ENCODE peak calls at places on chromosomes 2 and 18, in five cellular contexts. One of them, this sample, is unnamed. For H3K4me1, the result is how much of the 10 kb centered on the place peaks cover.

GRCh38 chr2:217099561-217099960 is 239.7 kb upstream of the TNP1 start:
- DNase-seq in lower lobe of right lung: no peak
- DNase-seq in GM23248: peak
- DNase-seq in CD4-positive, alpha-beta memory T cell: no peak
- DNase-seq in mammary epithelial cell: no peak
- DNase-seq in this sample: peak

GRCh38 chr2:165601065-165601830 is 131.8 kb downstream of the CSRNP3 start:
- DNase-seq in lower lobe of right lung: no peak
- DNase-seq in CD4-positive, alpha-beta memory T cell: no peak
- DNase-seq in GM23248: no peak
- DNase-seq in mammary epithelial cell: no peak
- DNase-seq in this sample: no peak

GRCh38 chr2:74405994-74406583 is 15.3 kb downstream of the C2orf81 start:
- DNase-seq in CD4-positive, alpha-beta memory T cell: no peak
- DNase-seq in lower lobe of right lung: no peak
- DNase-seq in GM23248: no peak
- DNase-seq in mammary epithelial cell: peak
- DNase-seq in this sample: no peak

GRCh38 chr2:238846503-238847431 is 1.1 kb upstream of the TWIST2 start:
- DNase-seq in lower lobe of right lung: peak
- DNase-seq in mammary epithelial cell: no peak
- DNase-seq in CD4-positive, alpha-beta memory T cell: no peak
- DNase-seq in GM23248: peak
- DNase-seq in this sample: peak

GRCh38 chr2:12326449-12327190 is 390.1 kb upstream of the TRIB2 start:
- DNase-seq in GM23248: no peak
- DNase-seq in mammary epithelial cell: no peak
- DNase-seq in CD4-positive, alpha-beta memory T cell: no peak
- DNase-seq in lower lobe of right lung: no peak
- DNase-seq in this sample: no peak

GRCh38 chr2:196137271-196137670 is 34.1 kb downstream of the STK17B start:
- DNase-seq in CD4-positive, alpha-beta memory T cell: no peak
- DNase-seq in GM23248: peak
- DNase-seq in mammary epithelial cell: no peak
- DNase-seq in lower lobe of right lung: no peak
- DNase-seq in this sample: peak

GRCh38 chr2:144453039-144453336 is 66.9 kb downstream of the ZEB2 start:
- DNase-seq in CD4-positive, alpha-beta memory T cell: no peak
- DNase-seq in mammary epithelial cell: no peak
- DNase-seq in GM23248: peak
- DNase-seq in lower lobe of right lung: no peak
- DNase-seq in this sample: peak

GRCh38 chr2:95552911-95553310 is 38.9 kb upstream of the TRIM43 start:
- DNase-seq in CD4-positive, alpha-beta memory T cell: no peak
- DNase-seq in GM23248: peak
- DNase-seq in mammary epithelial cell: no peak
- DNase-seq in lower lobe of right lung: no peak
- DNase-seq in this sample: peak

GRCh38 chr18:10140928-10141327 is 227.1 kb downstream of the VAPA start:
- DNase-seq in CD4-positive, alpha-beta memory T cell: no peak
- DNase-seq in lower lobe of right lung: no peak
- DNase-seq in mammary epithelial cell: peak
- DNase-seq in GM23248: peak
- DNase-seq in this sample: peak

GRCh38 chr2:141399270-141399669 is 731.5 kb downstream of the LRP1B start:
- DNase-seq in GM23248: no peak
- DNase-seq in CD4-positive, alpha-beta memory T cell: no peak
- DNase-seq in mammary epithelial cell: no peak
- DNase-seq in lower lobe of right lung: no peak
- DNase-seq in this sample: peak

GRCh38 chr2:99340669-99341236 is 3.6 kb downstream of the EIF5B start:
- DNase-seq in lower lobe of right lung: no peak
- DNase-seq in CD4-positive, alpha-beta memory T cell: no peak
- DNase-seq in GM23248: peak
- DNase-seq in mammary epithelial cell: peak
- DNase-seq in this sample: no peak

GRCh38 chr2:36427790-36428243 is 72.2 kb downstream of the CRIM1 start:
- DNase-seq in CD4-positive, alpha-beta memory T cell: no peak
- DNase-seq in lower lobe of right lung: no peak
- DNase-seq in GM23248: peak
- DNase-seq in mammary epithelial cell: no peak
- DNase-seq in this sample: no peak

GRCh38 chr2:238027591-238028415 is 33.0 kb upstream of the SCLY start:
- DNase-seq in GM23248: no peak
- DNase-seq in mammary epithelial cell: no peak
- DNase-seq in CD4-positive, alpha-beta memory T cell: no peak
- DNase-seq in lower lobe of right lung: no peak
- DNase-seq in this sample: no peak

GRCh38 chr2:241733391-241734207 is 831 bp upstream of the D2HGDH start:
- DNase-seq in lower lobe of right lung: peak
- DNase-seq in CD4-positive, alpha-beta memory T cell: peak
- DNase-seq in mammary epithelial cell: peak
- DNase-seq in GM23248: no peak
- DNase-seq in this sample: no peak

GRCh38 chr2:65228249-65228750 is 669 bp downstream of the ACTR2 start:
- DNase-seq in CD4-positive, alpha-beta memory T cell: peak
- DNase-seq in mammary epithelial cell: peak
- DNase-seq in GM23248: peak
- DNase-seq in lower lobe of right lung: no peak
- DNase-seq in this sample: peak

GRCh38 chr18:53639696-53640095 is 584.8 kb downstream of the MBD2 start:
- DNase-seq in CD4-positive, alpha-beta memory T cell: no peak
- DNase-seq in mammary epithelial cell: no peak
- DNase-seq in GM23248: no peak
- DNase-seq in lower lobe of right lung: no peak
- DNase-seq in this sample: no peak
- H3K4me1 ChIP-seq in CD4-positive, alpha-beta memory T cell: under half
- H3K4me1 ChIP-seq in mammary epithelial cell: under half
- H3K4me1 ChIP-seq in GM23248: under half
- H3K4me1 ChIP-seq in lower lobe of right lung: under half
- H3K4me1 ChIP-seq in this sample: under half

GRCh38 chr2:45765007-45765767 is 113.7 kb downstream of the PRKCE start:
- DNase-seq in lower lobe of right lung: no peak
- DNase-seq in CD4-positive, alpha-beta memory T cell: no peak
- DNase-seq in GM23248: no peak
- DNase-seq in mammary epithelial cell: no peak
- DNase-seq in this sample: no peak
- H3K4me1 ChIP-seq in lower lobe of right lung: under half
- H3K4me1 ChIP-seq in CD4-positive, alpha-beta memory T cell: under half
- H3K4me1 ChIP-seq in GM23248: under half
- H3K4me1 ChIP-seq in mammary epithelial cell: under half
- H3K4me1 ChIP-seq in this sample: under half

GRCh38 chr2:17793803-17794349 is 22.4 kb upstream of the MSGN1 start:
- DNase-seq in GM23248: peak
- DNase-seq in mammary epithelial cell: no peak
- DNase-seq in CD4-positive, alpha-beta memory T cell: no peak
- DNase-seq in lower lobe of right lung: no peak
- DNase-seq in this sample: peak
- H3K4me1 ChIP-seq in GM23248: under half
- H3K4me1 ChIP-seq in mammary epithelial cell: under half
- H3K4me1 ChIP-seq in CD4-positive, alpha-beta memory T cell: under half
- H3K4me1 ChIP-seq in lower lobe of right lung: under half
- H3K4me1 ChIP-seq in this sample: under half

GRCh38 chr2:73068147-73068546 is 3.4 kb downstream of the SFXN5 start:
- DNase-seq in GM23248: no peak
- DNase-seq in mammary epithelial cell: peak
- DNase-seq in lower lobe of right lung: no peak
- DNase-seq in CD4-positive, alpha-beta memory T cell: no peak
- DNase-seq in this sample: no peak
- H3K4me1 ChIP-seq in GM23248: under half
- H3K4me1 ChIP-seq in mammary epithelial cell: half or more
- H3K4me1 ChIP-seq in lower lobe of right lung: under half
- H3K4me1 ChIP-seq in CD4-positive, alpha-beta memory T cell: under half
- H3K4me1 ChIP-seq in this sample: under half

DNA sequence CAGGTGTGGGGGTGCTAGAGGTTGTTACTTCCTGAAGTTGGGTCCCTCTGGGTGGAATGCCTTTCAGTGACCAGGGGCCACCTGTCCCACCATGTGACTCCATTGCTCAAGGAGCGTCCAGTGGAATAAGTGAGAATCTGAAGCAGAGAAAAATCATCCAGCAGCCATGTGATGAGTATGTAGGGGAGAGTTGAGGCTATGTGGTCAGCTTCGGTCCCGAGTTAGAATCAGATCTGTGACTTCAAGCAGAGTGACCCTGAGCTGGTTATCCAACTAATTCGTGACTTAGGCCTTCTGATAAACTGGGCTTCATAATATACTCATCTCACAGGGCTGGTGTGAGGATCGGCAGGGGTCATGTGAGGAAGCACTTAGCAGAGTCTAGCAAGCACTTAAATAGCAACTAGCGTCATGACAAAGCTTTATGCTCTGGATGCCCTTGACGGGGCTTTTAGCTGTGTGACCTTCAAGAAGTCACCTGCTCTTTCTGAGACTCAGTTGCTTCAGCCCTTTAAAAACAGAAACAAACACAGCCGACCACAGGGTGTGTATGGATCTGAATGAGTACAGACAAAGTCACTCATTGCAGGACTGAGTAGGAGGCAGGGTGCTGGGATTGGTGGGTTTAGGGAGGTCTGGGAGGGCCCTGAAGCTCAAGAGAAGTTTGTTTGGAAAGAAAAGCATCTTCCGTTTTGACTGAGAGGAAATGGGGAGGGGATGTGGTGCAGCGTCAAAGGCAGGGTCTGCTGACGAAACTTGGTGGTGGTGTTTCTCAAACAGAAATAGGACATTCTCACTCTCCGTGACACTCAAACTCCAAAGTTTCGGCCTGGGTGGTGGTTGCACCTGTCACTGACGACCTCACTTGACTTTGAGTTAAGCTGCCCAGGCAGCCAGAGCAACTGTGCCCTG is 264.0 kb upstream of the CXCR4 start:
- DNase-seq in mammary epithelial cell: no peak
- DNase-seq in GM23248: no peak
- DNase-seq in lower lobe of right lung: peak
- DNase-seq in CD4-positive, alpha-beta memory T cell: peak
- DNase-seq in this sample: no peak
- H3K4me1 ChIP-seq in mammary epithelial cell: under half
- H3K4me1 ChIP-seq in GM23248: under half
- H3K4me1 ChIP-seq in lower lobe of right lung: under half
- H3K4me1 ChIP-seq in CD4-positive, alpha-beta memory T cell: under half
- H3K4me1 ChIP-seq in this sample: under half

DNA sequence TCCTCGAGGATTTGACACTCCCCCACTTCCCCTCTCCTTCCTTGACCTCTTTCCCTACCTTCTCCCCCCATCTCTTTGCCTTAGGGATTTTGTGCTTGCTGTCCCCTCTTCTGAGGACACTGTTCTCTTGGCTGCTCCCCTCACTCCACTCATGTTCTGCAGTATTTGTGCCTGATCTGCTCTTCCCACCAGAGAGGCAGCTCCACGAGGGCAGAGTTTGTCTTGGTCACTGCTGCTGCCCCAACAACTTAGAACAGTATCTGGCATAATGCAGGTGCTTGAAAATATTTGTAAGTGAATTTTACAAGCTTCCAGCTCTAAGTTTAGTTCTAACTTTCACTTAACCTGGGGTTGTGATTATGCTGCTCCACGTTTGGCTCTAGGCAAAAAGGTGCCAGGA is 10.0 kb upstream of the WIPF1 start:
- DNase-seq in lower lobe of right lung: no peak
- DNase-seq in mammary epithelial cell: no peak
- DNase-seq in CD4-positive, alpha-beta memory T cell: no peak
- DNase-seq in GM23248: no peak
- DNase-seq in this sample: no peak
- H3K4me1 ChIP-seq in lower lobe of right lung: under half
- H3K4me1 ChIP-seq in mammary epithelial cell: under half
- H3K4me1 ChIP-seq in CD4-positive, alpha-beta memory T cell: half or more
- H3K4me1 ChIP-seq in GM23248: under half
- H3K4me1 ChIP-seq in this sample: under half

GRCh38 chr2:127647242-127648190 is 1.6 kb downstream of the GPR17 start:
- DNase-seq in mammary epithelial cell: no peak
- DNase-seq in GM23248: peak
- DNase-seq in CD4-positive, alpha-beta memory T cell: peak
- DNase-seq in lower lobe of right lung: peak
- DNase-seq in this sample: peak

GRCh38 chr2:127649100-127649611 is 3.2 kb downstream of the GPR17 start:
- DNase-seq in GM23248: no peak
- DNase-seq in lower lobe of right lung: peak
- DNase-seq in mammary epithelial cell: no peak
- DNase-seq in CD4-positive, alpha-beta memory T cell: peak
- DNase-seq in this sample: no peak

GRCh38 chr2:127646487-127647241 is 711 bp downstream of the GPR17 start:
- DNase-seq in mammary epithelial cell: no peak
- DNase-seq in GM23248: no peak
- DNase-seq in CD4-positive, alpha-beta memory T cell: peak
- DNase-seq in lower lobe of right lung: peak
- DNase-seq in this sample: no peak

GRCh38 chr2:127649684-127650040 is 3.7 kb downstream of the GPR17 start:
- DNase-seq in CD4-positive, alpha-beta memory T cell: peak
- DNase-seq in GM23248: peak
- DNase-seq in mammary epithelial cell: peak
- DNase-seq in lower lobe of right lung: peak
- DNase-seq in this sample: peak

GRCh38 chr2:127648321-127648720 is 2.4 kb downstream of the GPR17 start:
- DNase-seq in mammary epithelial cell: no peak
- DNase-seq in CD4-positive, alpha-beta memory T cell: no peak
- DNase-seq in lower lobe of right lung: peak
- DNase-seq in GM23248: no peak
- DNase-seq in this sample: no peak
- H3K4me1 ChIP-seq in mammary epithelial cell: under half
- H3K4me1 ChIP-seq in CD4-positive, alpha-beta memory T cell: under half
- H3K4me1 ChIP-seq in lower lobe of right lung: half or more
- H3K4me1 ChIP-seq in GM23248: under half
- H3K4me1 ChIP-seq in this sample: under half

GRCh38 chr2:127386764-127387654 is 766 bp downstream of the MAP3K2 start:
- DNase-seq in GM23248: peak
- DNase-seq in mammary epithelial cell: peak
- DNase-seq in CD4-positive, alpha-beta memory T cell: peak
- DNase-seq in lower lobe of right lung: peak
- DNase-seq in this sample: peak
- H3K4me1 ChIP-seq in GM23248: under half
- H3K4me1 ChIP-seq in mammary epithelial cell: under half
- H3K4me1 ChIP-seq in CD4-positive, alpha-beta memory T cell: half or more
- H3K4me1 ChIP-seq in lower lobe of right lung: under half
- H3K4me1 ChIP-seq in this sample: under half

This sample was measured in fibroblast of lung.